ENCODE peak calls at places on chromosomes 6 and 20, in eight cellular contexts. N is SHP77; S is AG08395; H is GM06990; J is stimulated activated naive CD4-positive, alpha-beta T cell; U is left lung; X is NCI-H1092; Q is HCT116. E is an unnamed sample.

GRCh38 chr6:10963113-10963512 is 76.3 kb downstream of the SYCP2L start:
- DNase-seq in N (no peak), S (no peak), H (no peak), J (no peak), U (no peak), X (no peak), Q (no peak), E (no peak)

GRCh38 chr20:51272392-51272791 is 249.5 kb upstream of the KCNG1 start:
- DNase-seq in N (no peak), S (no peak), H (no peak), J (no peak), U (no peak), X (no peak), Q (no peak), E (no peak)

GRCh38 chr20:9214676-9215075 is 145.8 kb downstream of the PLCB4 start:
- DNase-seq in N (no peak), S (peak; percentile 66), H (no peak), J (no peak), U (no peak), X (no peak), Q (no peak), E (no peak)

GRCh38 chr20:46964299-46965123 is 69.9 kb downstream of the EYA2 start:
- DNase-seq in N (peak; percentile 73), S (no peak), H (no peak), J (no peak), U (no peak), X (no peak), Q (no peak), E (no peak)

GRCh38 chr20:31841928-31842327 is 3.5 kb downstream of the FOXS1 start:
- DNase-seq in N (no peak), S (peak; percentile 19), H (no peak), J (no peak), U (no peak), X (no peak), Q (no peak), E (no peak)

GRCh38 chr6:138454976-138455706 is 44.2 kb downstream of the NHSL1 start:
- DNase-seq in N (no peak), S (no peak), H (peak; percentile 53), J (peak; percentile 22), U (peak; percentile 59), X (no peak), Q (peak; percentile 58), E (peak; percentile 40)

GRCh38 chr6:81031429-81031828 is 721.1 kb downstream of the TENT5A start:
- DNase-seq in N (no peak), S (peak; percentile 15), H (no peak), J (no peak), U (no peak), X (no peak), Q (no peak), E (no peak)

GRCh38 chr6:148462203-148462602 is 119.6 kb downstream of the SASH1 start:
- DNase-seq in N (no peak), S (no peak), H (no peak), J (no peak), U (no peak), X (no peak), Q (no peak), E (no peak)

GRCh38 chr6:166460473-166461437 is 78.0 kb upstream of the MPC1 start:
- DNase-seq in N (no peak), S (peak; percentile 14), H (no peak), J (no peak), U (no peak), X (no peak), Q (no peak), E (no peak)

GRCh38 chr20:64102647-64103354 is 4.6 kb downstream of the NPBWR2 start:
- DNase-seq in N (peak; percentile 70), S (no peak), H (no peak), J (no peak), U (no peak), X (no peak), Q (no peak), E (no peak)

GRCh38 chr6:163419413-163420314 is 5.1 kb downstream of the QKI start:
- DNase-seq in N (no peak), S (no peak), H (no peak), J (no peak), U (no peak), X (no peak), Q (no peak), E (no peak)

GRCh38 chr6:112979830-112980229 is 632.7 kb downstream of the RFPL4B start:
- DNase-seq in N (no peak), S (peak; percentile 12), H (no peak), J (no peak), U (no peak), X (peak; percentile 1), Q (no peak), E (no peak)

GRCh38 chr6:13445005-13445743 is 42.2 kb downstream of the GFOD1 start:
- DNase-seq in N (peak; percentile 89), S (no peak), H (no peak), J (no peak), U (no peak), X (peak; percentile 34), Q (no peak), E (no peak)

GRCh38 chr6:41917528-41917927 is 3.4 kb downstream of the MED20 start:
- DNase-seq in N (no peak), S (peak; percentile 91), H (no peak), J (no peak), U (no peak), X (no peak), Q (peak; percentile 71), E (no peak)

GRCh38 chr20:4766631-4767030 is 44.9 kb downstream of the PRND start:
- DNase-seq in N (no peak), S (no peak), H (no peak), J (no peak), U (peak; percentile 66), X (no peak), Q (no peak), E (no peak)

GRCh38 chr6:116405663-116406329 is 35.0 kb downstream of the DSE start:
- DNase-seq in N (no peak), S (no peak), H (no peak), J (no peak), U (no peak), X (no peak), Q (peak; percentile 18), E (no peak)

GRCh38 chr6:158548418-158549161 is 11.3 kb upstream of the TMEM181 start:
- DNase-seq in N (peak; percentile 98), S (no peak), H (no peak), J (no peak), U (no peak), X (peak; percentile 93), Q (no peak), E (no peak)

GRCh38 chr6:125986956-125987617 is 747 bp downstream of the TRMT11 start:
- DNase-seq in N (no peak), S (no peak), H (no peak), J (no peak), U (no peak), X (no peak), Q (peak; percentile 21), E (no peak)

GRCh38 chr20:1376007-1376406 is 16.8 kb downstream of the FKBP1A start:
- DNase-seq in N (no peak), S (no peak), H (no peak), J (no peak), U (no peak), X (no peak), Q (no peak), E (no peak)

GRCh38 chr6:142355481-142356174 is 53.8 kb downstream of the ADGRG6 start:
- DNase-seq in N (no peak), S (no peak), H (no peak), J (no peak), U (no peak), X (no peak), Q (no peak), E (no peak)

GRCh38 chr6:32825966-32826365 is 9.2 kb upstream of the HLA-DOB start:
- DNase-seq in N (no peak), S (peak; percentile 57), H (no peak), J (no peak), U (no peak), X (no peak), Q (no peak), E (no peak)

GRCh38 chr6:15389759-15390723 is 144.2 kb downstream of the JARID2 start:
- DNase-seq in N (no peak), S (peak; percentile 53), H (peak; percentile 43), J (peak; percentile 11), U (no peak), X (no peak), Q (peak; percentile 7), E (no peak)

GRCh38 chr6:104954091-104954797 is 2.7 kb upstream of the LIN28B start:
- DNase-seq in N (no peak), S (no peak), H (no peak), J (no peak), U (no peak), X (no peak), Q (no peak), E (no peak)

GRCh38 chr6:159715168-159715567 is 12.1 kb upstream of the WTAP start:
- DNase-seq in N (no peak), S (no peak), H (no peak), J (no peak), U (no peak), X (no peak), Q (no peak), E (no peak)

GRCh38 chr6:139253656-139254055 is 38.1 kb downstream of the TXLNB start:
- DNase-seq in N (no peak), S (no peak), H (no peak), J (no peak), U (no peak), X (no peak), Q (no peak), E (no peak)

GRCh38 chr20:46774943-46775560 is 65.6 kb downstream of the SLC2A10 start:
- DNase-seq in N (no peak), S (no peak), H (no peak), J (no peak), U (no peak), X (no peak), Q (peak; percentile 22), E (no peak)

GRCh38 chr6:45969026-45969425 is 46.6 kb downstream of the CLIC5 start:
- DNase-seq in N (no peak), S (no peak), H (no peak), J (no peak), U (no peak), X (no peak), Q (no peak), E (no peak)

GRCh38 chr20:58927490-58928061 is 53.5 kb upstream of the NELFCD start:
- DNase-seq in N (no peak), S (no peak), H (no peak), J (no peak), U (no peak), X (no peak), Q (no peak), E (no peak)

GRCh38 chr6:17397764-17398194 is 4.4 kb downstream of the CAP2 start:
- DNase-seq in N (no peak), S (no peak), H (no peak), J (no peak), U (no peak), X (no peak), Q (no peak), E (no peak)

GRCh38 chr6:140045116-140045515 is 670.7 kb upstream of the CITED2 start:
- DNase-seq in N (no peak), S (no peak), H (no peak), J (no peak), U (no peak), X (no peak), Q (no peak), E (no peak)

E was measured in T follicular helper cell.